ENCODE peak calls at places on chromosomes 2 and 18, in ten cellular contexts. X is GM12878; A is NCI-H1694 treated with DMSO at 0.1 percent for 48 hours; S is midbrain; H is GM12865; K is posterior cingulate gyrus; G is CD4-positive, alpha-beta memory T cell; O is substantia nigra; U is germinal center; D is neural progenitor cell. P is an unnamed sample.

GRCh38 chr2:182824056-182824758 is 42.2 kb downstream of the FRZB start:
- DNase-seq in U (no peak), S (no peak), H (no peak), G (no peak), K (no peak), X (no peak), D (no peak), A (no peak), O (no peak), P (no peak)

GRCh38 chr2:239488078-239488590 is 87.3 kb upstream of the HDAC4 start:
- DNase-seq in S (no peak), G (no peak), U (no peak), O (no peak), D (no peak), K (no peak), A (no peak), H (no peak), X (no peak), P (no peak)

GRCh38 chr2:44528595-44528994 is 166.8 kb downstream of the CAMKMT start:
- DNase-seq in K (no peak), U (no peak), X (no peak), H (no peak), S (no peak), G (no peak), D (no peak), O (no peak), A (no peak), P (no peak)

GRCh38 chr2:25639696-25640095 is 33.7 kb downstream of the DTNB start:
- DNase-seq in H (no peak), O (no peak), D (no peak), A (no peak), G (no peak), S (no peak), K (no peak), X (no peak), U (no peak), P (no peak)

GRCh38 chr2:38599706-38600105 is 3.0 kb downstream of the HNRNPLL start:
- DNase-seq in K (no peak), S (no peak), G (peak), U (no peak), X (no peak), A (no peak), O (no peak), H (no peak), D (no peak), P (no peak)

GRCh38 chr18:183769-184168 is 25.4 kb downstream of the USP14 start:
- DNase-seq in O (no peak), U (no peak), D (no peak), A (no peak), G (no peak), K (no peak), X (no peak), S (no peak), H (no peak), P (no peak)

GRCh38 chr2:71672640-71673401 is 219.5 kb downstream of the DYSF start:
- DNase-seq in S (no peak), G (no peak), U (no peak), A (no peak), H (no peak), O (no peak), D (no peak), X (no peak), K (no peak), P (no peak)

GRCh38 chr2:80058562-80058961 is 246.0 kb downstream of the LRRTM1 start:
- DNase-seq in X (no peak), H (no peak), G (no peak), S (no peak), D (peak), K (no peak), O (no peak), U (no peak), A (no peak), P (no peak)

GRCh38 chr2:676647-677055 is 555 bp downstream of the TMEM18 start:
- DNase-seq in O (peak), D (peak), K (peak), U (peak), G (no peak), A (peak), S (peak), X (peak), H (peak), P (peak)

GRCh38 chr2:190812506-190813294 is 67.9 kb upstream of the GLS start:
- DNase-seq in A (no peak), H (no peak), G (no peak), D (no peak), S (no peak), O (no peak), X (no peak), K (no peak), U (no peak), P (no peak)

GRCh38 chr2:215882689-215883088 is 130.7 kb downstream of the MREG start:
- DNase-seq in A (no peak), U (no peak), K (no peak), S (no peak), D (no peak), X (no peak), G (no peak), O (no peak), H (no peak), P (no peak)

P was measured in hippocampal formation.